ENCODE peak calls at places on chromosomes 13 and 19, in ten cellular contexts. One of them, this sample, is unnamed.

GRCh38 chr13:62524061-62524460 is 1108.4 kb upstream of the PCDH20 start:
- DNase-seq in fibroblast of mammary gland: no peak
- DNase-seq in colonic mucosa: no peak
- DNase-seq in CD8-positive, alpha-beta T cell: no peak
- DNase-seq in AG09319: no peak
- DNase-seq in nephron progenitor cell: no peak
- DNase-seq in thoracic aorta: no peak
- DNase-seq in fibroblast of the aortic adventitia: no peak
- DNase-seq in pancreas: no peak
- DNase-seq in GM23338: no peak
- DNase-seq in this sample: no peak

GRCh38 chr19:14197882-14198281 is 8.1 kb downstream of the ADGRL1 start:
- DNase-seq in fibroblast of mammary gland: no peak
- DNase-seq in colonic mucosa: no peak
- DNase-seq in CD8-positive, alpha-beta T cell: no peak
- DNase-seq in AG09319: no peak
- DNase-seq in nephron progenitor cell: no peak
- DNase-seq in thoracic aorta: no peak
- DNase-seq in fibroblast of the aortic adventitia: no peak
- DNase-seq in pancreas: no peak
- DNase-seq in GM23338: no peak
- DNase-seq in this sample: no peak

GRCh38 chr13:73984949-73985691 is 149.1 kb downstream of the KLF12 start:
- DNase-seq in fibroblast of mammary gland: no peak
- DNase-seq in colonic mucosa: no peak
- DNase-seq in CD8-positive, alpha-beta T cell: peak; percentile 65
- DNase-seq in AG09319: no peak
- DNase-seq in nephron progenitor cell: no peak
- DNase-seq in thoracic aorta: no peak
- DNase-seq in fibroblast of the aortic adventitia: no peak
- DNase-seq in pancreas: no peak
- DNase-seq in GM23338: peak; percentile 37
- DNase-seq in this sample: no peak

GRCh38 chr13:35887028-35887666 is 244.0 kb downstream of the DCLK1 start:
- DNase-seq in fibroblast of mammary gland: no peak
- DNase-seq in colonic mucosa: no peak
- DNase-seq in CD8-positive, alpha-beta T cell: no peak
- DNase-seq in AG09319: no peak
- DNase-seq in nephron progenitor cell: no peak
- DNase-seq in thoracic aorta: no peak
- DNase-seq in fibroblast of the aortic adventitia: no peak
- DNase-seq in pancreas: no peak
- DNase-seq in GM23338: no peak
- DNase-seq in this sample: no peak

GRCh38 chr13:35190241-35190640 is 248.2 kb downstream of the NBEA start:
- DNase-seq in fibroblast of mammary gland: peak; percentile 30
- DNase-seq in colonic mucosa: no peak
- DNase-seq in CD8-positive, alpha-beta T cell: no peak
- DNase-seq in AG09319: peak; percentile 89
- DNase-seq in nephron progenitor cell: no peak
- DNase-seq in thoracic aorta: no peak
- DNase-seq in fibroblast of the aortic adventitia: no peak
- DNase-seq in pancreas: no peak
- DNase-seq in GM23338: no peak
- DNase-seq in this sample: no peak

GRCh38 chr13:48251616-48252081 is 18.6 kb downstream of the ITM2B start:
- DNase-seq in fibroblast of mammary gland: peak; percentile 70
- DNase-seq in colonic mucosa: no peak
- DNase-seq in CD8-positive, alpha-beta T cell: no peak
- DNase-seq in AG09319: no peak
- DNase-seq in nephron progenitor cell: no peak
- DNase-seq in thoracic aorta: no peak
- DNase-seq in fibroblast of the aortic adventitia: peak; percentile 90
- DNase-seq in pancreas: no peak
- DNase-seq in GM23338: no peak
- DNase-seq in this sample: no peak

GRCh38 chr19:21197589-21198295 is 55.9 kb downstream of the ZNF431 start:
- DNase-seq in fibroblast of mammary gland: no peak
- DNase-seq in colonic mucosa: no peak
- DNase-seq in CD8-positive, alpha-beta T cell: no peak
- DNase-seq in AG09319: no peak
- DNase-seq in nephron progenitor cell: no peak
- DNase-seq in thoracic aorta: no peak
- DNase-seq in fibroblast of the aortic adventitia: no peak
- DNase-seq in pancreas: no peak
- DNase-seq in GM23338: no peak
- DNase-seq in this sample: no peak

GRCh38 chr19:29873801-29874575 is 62.2 kb downstream of the CCNE1 start:
- DNase-seq in fibroblast of mammary gland: no peak
- DNase-seq in colonic mucosa: no peak
- DNase-seq in CD8-positive, alpha-beta T cell: no peak
- DNase-seq in AG09319: no peak
- DNase-seq in nephron progenitor cell: no peak
- DNase-seq in thoracic aorta: no peak
- DNase-seq in fibroblast of the aortic adventitia: no peak
- DNase-seq in pancreas: no peak
- DNase-seq in GM23338: no peak
- DNase-seq in this sample: peak; percentile 70

GRCh38 chr13:20441879-20442278 is 83.8 kb downstream of the CRYL1 start:
- DNase-seq in fibroblast of mammary gland: peak; percentile 64
- DNase-seq in colonic mucosa: no peak
- DNase-seq in CD8-positive, alpha-beta T cell: no peak
- DNase-seq in AG09319: no peak
- DNase-seq in nephron progenitor cell: no peak
- DNase-seq in thoracic aorta: no peak
- DNase-seq in fibroblast of the aortic adventitia: peak; percentile 90
- DNase-seq in pancreas: no peak
- DNase-seq in GM23338: peak; percentile 21
- DNase-seq in this sample: no peak

GRCh38 chr19:622666-623065 is 10.7 kb downstream of the POLRMT start:
- DNase-seq in fibroblast of mammary gland: no peak
- DNase-seq in colonic mucosa: no peak
- DNase-seq in CD8-positive, alpha-beta T cell: no peak
- DNase-seq in AG09319: no peak
- DNase-seq in nephron progenitor cell: no peak
- DNase-seq in thoracic aorta: no peak
- DNase-seq in fibroblast of the aortic adventitia: no peak
- DNase-seq in pancreas: no peak
- DNase-seq in GM23338: no peak
- DNase-seq in this sample: peak; percentile 93

GRCh38 chr19:48659768-48660167 is 13.0 kb downstream of the NTN5 start:
- DNase-seq in fibroblast of mammary gland: peak; percentile 20
- DNase-seq in colonic mucosa: no peak
- DNase-seq in CD8-positive, alpha-beta T cell: no peak
- DNase-seq in AG09319: no peak
- DNase-seq in nephron progenitor cell: no peak
- DNase-seq in thoracic aorta: no peak
- DNase-seq in fibroblast of the aortic adventitia: no peak
- DNase-seq in pancreas: no peak
- DNase-seq in GM23338: no peak
- DNase-seq in this sample: no peak

GRCh38 chr19:49861541-49862410 is 5.6 kb downstream of the PNKP start:
- DNase-seq in fibroblast of mammary gland: no peak
- DNase-seq in colonic mucosa: no peak
- DNase-seq in CD8-positive, alpha-beta T cell: no peak
- DNase-seq in AG09319: no peak
- DNase-seq in nephron progenitor cell: no peak
- DNase-seq in thoracic aorta: no peak
- DNase-seq in fibroblast of the aortic adventitia: no peak
- DNase-seq in pancreas: no peak
- DNase-seq in GM23338: no peak
- DNase-seq in this sample: no peak

GRCh38 chr13:106756446-106756845 is 188.5 kb upstream of the ARGLU1 start:
- DNase-seq in fibroblast of mammary gland: no peak
- DNase-seq in colonic mucosa: no peak
- DNase-seq in CD8-positive, alpha-beta T cell: no peak
- DNase-seq in AG09319: no peak
- DNase-seq in nephron progenitor cell: peak; percentile 39
- DNase-seq in thoracic aorta: no peak
- DNase-seq in fibroblast of the aortic adventitia: no peak
- DNase-seq in pancreas: no peak
- DNase-seq in GM23338: no peak
- DNase-seq in this sample: no peak

GRCh38 chr19:40799558-40800338 is 757 bp downstream of the EGLN2 start:
- DNase-seq in fibroblast of mammary gland: no peak
- DNase-seq in colonic mucosa: peak; percentile 58
- DNase-seq in CD8-positive, alpha-beta T cell: no peak
- DNase-seq in AG09319: no peak
- DNase-seq in nephron progenitor cell: peak; percentile 58
- DNase-seq in thoracic aorta: no peak
- DNase-seq in fibroblast of the aortic adventitia: no peak
- DNase-seq in pancreas: peak; percentile 39
- DNase-seq in GM23338: peak; percentile 69
- DNase-seq in this sample: no peak

GRCh38 chr13:94480672-94481145 is 1.2 kb upstream of the DCT start:
- DNase-seq in fibroblast of mammary gland: peak; percentile 87
- DNase-seq in colonic mucosa: no peak
- DNase-seq in CD8-positive, alpha-beta T cell: no peak
- DNase-seq in AG09319: no peak
- DNase-seq in nephron progenitor cell: no peak
- DNase-seq in thoracic aorta: no peak
- DNase-seq in fibroblast of the aortic adventitia: peak; percentile 78
- DNase-seq in pancreas: no peak
- DNase-seq in GM23338: no peak
- DNase-seq in this sample: no peak
- TF ChIP-seq CTCF in fibroblast of mammary gland: no peak
- TF ChIP-seq CTCF in colonic mucosa: no peak
- TF ChIP-seq CTCF in CD8-positive, alpha-beta T cell: no peak
- TF ChIP-seq CTCF in AG09319: no peak
- TF ChIP-seq CTCF in nephron progenitor cell: no peak
- TF ChIP-seq CTCF in thoracic aorta: no peak
- TF ChIP-seq CTCF in fibroblast of the aortic adventitia: no peak
- TF ChIP-seq CTCF in pancreas: no peak
- TF ChIP-seq CTCF in GM23338: no peak
- TF ChIP-seq CTCF in this sample: no peak

GRCh38 chr19:18074192-18074591 is 12.5 kb downstream of the IL12RB1 start:
- DNase-seq in fibroblast of mammary gland: no peak
- DNase-seq in colonic mucosa: no peak
- DNase-seq in CD8-positive, alpha-beta T cell: no peak
- DNase-seq in AG09319: no peak
- DNase-seq in nephron progenitor cell: no peak
- DNase-seq in thoracic aorta: no peak
- DNase-seq in fibroblast of the aortic adventitia: no peak
- DNase-seq in pancreas: no peak
- DNase-seq in GM23338: peak; percentile 66
- DNase-seq in this sample: no peak
- TF ChIP-seq CTCF in fibroblast of mammary gland: no peak
- TF ChIP-seq CTCF in colonic mucosa: no peak
- TF ChIP-seq CTCF in CD8-positive, alpha-beta T cell: no peak
- TF ChIP-seq CTCF in AG09319: no peak
- TF ChIP-seq CTCF in nephron progenitor cell: no peak
- TF ChIP-seq CTCF in thoracic aorta: no peak
- TF ChIP-seq CTCF in fibroblast of the aortic adventitia: no peak
- TF ChIP-seq CTCF in pancreas: no peak
- TF ChIP-seq CTCF in GM23338: peak; percentile 70
- TF ChIP-seq CTCF in this sample: peak; percentile 18

GRCh38 chr19:54137913-54138776 is 583 bp downstream of the CNOT3 start:
- DNase-seq in fibroblast of mammary gland: no peak
- DNase-seq in colonic mucosa: peak; percentile 36
- DNase-seq in CD8-positive, alpha-beta T cell: no peak
- DNase-seq in AG09319: no peak
- DNase-seq in nephron progenitor cell: peak; percentile 60
- DNase-seq in thoracic aorta: no peak
- DNase-seq in fibroblast of the aortic adventitia: no peak
- DNase-seq in pancreas: no peak
- DNase-seq in GM23338: peak; percentile 47
- DNase-seq in this sample: no peak
- TF ChIP-seq CTCF in fibroblast of mammary gland: no peak
- TF ChIP-seq CTCF in colonic mucosa: no peak
- TF ChIP-seq CTCF in CD8-positive, alpha-beta T cell: peak; percentile 26
- TF ChIP-seq CTCF in AG09319: no peak
- TF ChIP-seq CTCF in nephron progenitor cell: peak; percentile 26
- TF ChIP-seq CTCF in thoracic aorta: no peak
- TF ChIP-seq CTCF in fibroblast of the aortic adventitia: peak; percentile 12
- TF ChIP-seq CTCF in pancreas: no peak
- TF ChIP-seq CTCF in GM23338: peak; percentile 16
- TF ChIP-seq CTCF in this sample: peak; percentile 63

GRCh38 chr13:23950736-23951510 is 53.6 kb upstream of the C1QTNF9B start:
- DNase-seq in fibroblast of mammary gland: no peak
- DNase-seq in colonic mucosa: no peak
- DNase-seq in CD8-positive, alpha-beta T cell: no peak
- DNase-seq in AG09319: no peak
- DNase-seq in nephron progenitor cell: no peak
- DNase-seq in thoracic aorta: no peak
- DNase-seq in fibroblast of the aortic adventitia: no peak
- DNase-seq in pancreas: no peak
- DNase-seq in GM23338: no peak
- DNase-seq in this sample: no peak
- TF ChIP-seq CTCF in fibroblast of mammary gland: no peak
- TF ChIP-seq CTCF in colonic mucosa: no peak
- TF ChIP-seq CTCF in CD8-positive, alpha-beta T cell: no peak
- TF ChIP-seq CTCF in AG09319: no peak
- TF ChIP-seq CTCF in nephron progenitor cell: no peak
- TF ChIP-seq CTCF in thoracic aorta: no peak
- TF ChIP-seq CTCF in fibroblast of the aortic adventitia: no peak
- TF ChIP-seq CTCF in pancreas: no peak
- TF ChIP-seq CTCF in GM23338: peak; percentile 7
- TF ChIP-seq CTCF in this sample: peak; percentile 21

This sample was measured in chondrocyte.